ENCODE peak calls at places on chromosomes 2 and 18, in seven cellular contexts. One of them, this sample, is unnamed.

GRCh38 chr18:48939368-48940097 is 11.2 kb downstream of the SMAD7 start:
- DNase-seq in lower lobe of right lung: no peak
- DNase-seq in PC-3: no peak
- DNase-seq in adrenal gland: peak
- DNase-seq in pancreas: no peak
- DNase-seq in fibroblast of lung: peak
- DNase-seq in astrocyte: peak
- DNase-seq in this sample: no peak

GRCh38 chr2:15980605-15981098 is 40.3 kb downstream of the MYCN start:
- DNase-seq in lower lobe of right lung: no peak
- DNase-seq in PC-3: no peak
- DNase-seq in adrenal gland: no peak
- DNase-seq in pancreas: no peak
- DNase-seq in fibroblast of lung: no peak
- DNase-seq in astrocyte: no peak
- DNase-seq in this sample: no peak

GRCh38 chr2:191869178-191869577 is 22.3 kb upstream of the CAVIN2 start:
- DNase-seq in lower lobe of right lung: no peak
- DNase-seq in PC-3: peak
- DNase-seq in adrenal gland: peak
- DNase-seq in pancreas: no peak
- DNase-seq in fibroblast of lung: peak
- DNase-seq in astrocyte: no peak
- DNase-seq in this sample: peak

GRCh38 chr2:232879618-232880494 is 9.8 kb downstream of the SNORC start:
- DNase-seq in lower lobe of right lung: peak
- DNase-seq in PC-3: no peak
- DNase-seq in adrenal gland: no peak
- DNase-seq in pancreas: no peak
- DNase-seq in fibroblast of lung: no peak
- DNase-seq in astrocyte: no peak
- DNase-seq in this sample: no peak

GRCh38 chr2:61670591-61671503 is 132.7 kb upstream of the XPO1 start:
- DNase-seq in lower lobe of right lung: no peak
- DNase-seq in PC-3: peak
- DNase-seq in adrenal gland: peak
- DNase-seq in pancreas: peak
- DNase-seq in fibroblast of lung: peak
- DNase-seq in astrocyte: peak
- DNase-seq in this sample: peak

GRCh38 chr2:217517402-217517801 is 485.4 kb downstream of the TNS1 start:
- DNase-seq in lower lobe of right lung: no peak
- DNase-seq in PC-3: no peak
- DNase-seq in adrenal gland: peak
- DNase-seq in pancreas: no peak
- DNase-seq in fibroblast of lung: no peak
- DNase-seq in astrocyte: no peak
- DNase-seq in this sample: no peak

GRCh38 chr2:219178377-219179175 is 501 bp downstream of the RETREG2 start:
- DNase-seq in lower lobe of right lung: peak
- DNase-seq in PC-3: peak
- DNase-seq in adrenal gland: peak
- DNase-seq in pancreas: peak
- DNase-seq in fibroblast of lung: no peak
- DNase-seq in astrocyte: peak
- DNase-seq in this sample: peak

GRCh38 chr2:70920367-70920715 is 15.4 kb upstream of the ATP6V1B1 start:
- DNase-seq in lower lobe of right lung: no peak
- DNase-seq in PC-3: no peak
- DNase-seq in adrenal gland: no peak
- DNase-seq in pancreas: no peak
- DNase-seq in fibroblast of lung: no peak
- DNase-seq in astrocyte: no peak
- DNase-seq in this sample: no peak

GRCh38 chr2:17800693-17801458 is 15.4 kb upstream of the MSGN1 start:
- DNase-seq in lower lobe of right lung: no peak
- DNase-seq in PC-3: peak
- DNase-seq in adrenal gland: no peak
- DNase-seq in pancreas: no peak
- DNase-seq in fibroblast of lung: no peak
- DNase-seq in astrocyte: no peak
- DNase-seq in this sample: no peak

GRCh38 chr18:48801728-48802542 is 148.8 kb downstream of the SMAD7 start:
- DNase-seq in lower lobe of right lung: peak
- DNase-seq in PC-3: no peak
- DNase-seq in adrenal gland: no peak
- DNase-seq in pancreas: peak
- DNase-seq in fibroblast of lung: no peak
- DNase-seq in astrocyte: no peak
- DNase-seq in this sample: no peak

GRCh38 chr2:161173541-161174194 is 13.4 kb downstream of the TANK start:
- DNase-seq in lower lobe of right lung: no peak
- DNase-seq in PC-3: no peak
- DNase-seq in adrenal gland: no peak
- DNase-seq in pancreas: no peak
- DNase-seq in fibroblast of lung: no peak
- DNase-seq in astrocyte: no peak
- DNase-seq in this sample: no peak

GRCh38 chr2:97673915-97674283 is 4.4 kb downstream of the C2orf92 start:
- DNase-seq in lower lobe of right lung: no peak
- DNase-seq in PC-3: no peak
- DNase-seq in adrenal gland: no peak
- DNase-seq in pancreas: no peak
- DNase-seq in fibroblast of lung: no peak
- DNase-seq in astrocyte: no peak
- DNase-seq in this sample: peak

GRCh38 chr2:30404354-30405265 is 42.4 kb upstream of the LCLAT1 start:
- DNase-seq in lower lobe of right lung: no peak
- DNase-seq in PC-3: no peak
- DNase-seq in adrenal gland: no peak
- DNase-seq in pancreas: no peak
- DNase-seq in fibroblast of lung: peak
- DNase-seq in astrocyte: peak
- DNase-seq in this sample: no peak

GRCh38 chr2:43175187-43175490 is 51.3 kb downstream of the ZFP36L2 start:
- DNase-seq in lower lobe of right lung: no peak
- DNase-seq in PC-3: no peak
- DNase-seq in adrenal gland: no peak
- DNase-seq in pancreas: no peak
- DNase-seq in fibroblast of lung: peak
- DNase-seq in astrocyte: peak
- DNase-seq in this sample: no peak

GRCh38 chr2:23425338-23425871 is 40.4 kb downstream of the KLHL29 start:
- DNase-seq in lower lobe of right lung: no peak
- DNase-seq in PC-3: no peak
- DNase-seq in adrenal gland: no peak
- DNase-seq in pancreas: no peak
- DNase-seq in fibroblast of lung: no peak
- DNase-seq in astrocyte: no peak
- DNase-seq in this sample: no peak
- H3K27ac ChIP-seq in lower lobe of right lung: peak
- H3K27ac ChIP-seq in PC-3: no peak
- H3K27ac ChIP-seq in adrenal gland: peak
- H3K27ac ChIP-seq in pancreas: no peak
- H3K27ac ChIP-seq in fibroblast of lung: peak
- H3K27ac ChIP-seq in astrocyte: no peak
- H3K27ac ChIP-seq in this sample: no peak

DNA sequence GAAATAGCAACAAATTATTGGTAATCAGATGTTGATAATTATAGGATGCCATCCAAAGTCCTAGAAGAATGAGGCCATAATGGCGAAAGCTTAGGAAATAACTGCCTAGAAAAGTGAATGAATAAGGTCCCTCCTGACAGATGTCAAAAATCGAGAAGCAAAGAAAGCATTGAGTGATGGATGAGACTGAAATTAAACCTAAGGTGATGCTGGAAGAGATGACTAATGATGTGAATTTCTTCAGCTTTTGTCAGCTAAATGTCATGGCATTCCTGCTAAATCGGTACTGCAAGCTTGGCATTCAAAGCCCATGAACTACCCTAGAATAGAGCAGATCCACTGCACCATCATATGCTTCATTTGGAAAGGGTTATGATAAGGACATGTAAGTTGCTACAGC is 74.8 kb upstream of the RGPD4 start:
- DNase-seq in lower lobe of right lung: no peak
- DNase-seq in PC-3: no peak
- DNase-seq in adrenal gland: no peak
- DNase-seq in pancreas: no peak
- DNase-seq in fibroblast of lung: no peak
- DNase-seq in astrocyte: no peak
- DNase-seq in this sample: no peak
- H3K27ac ChIP-seq in lower lobe of right lung: no peak
- H3K27ac ChIP-seq in PC-3: no peak
- H3K27ac ChIP-seq in adrenal gland: no peak
- H3K27ac ChIP-seq in pancreas: no peak
- H3K27ac ChIP-seq in fibroblast of lung: no peak
- H3K27ac ChIP-seq in astrocyte: no peak
- H3K27ac ChIP-seq in this sample: no peak

GRCh38 chr18:13264986-13265900 is 46.7 kb downstream of the LDLRAD4 start:
- DNase-seq in lower lobe of right lung: no peak
- DNase-seq in PC-3: no peak
- DNase-seq in adrenal gland: no peak
- DNase-seq in pancreas: no peak
- DNase-seq in fibroblast of lung: no peak
- DNase-seq in astrocyte: no peak
- DNase-seq in this sample: no peak

GRCh38 chr18:13267517-13267916 is 49.0 kb downstream of the LDLRAD4 start:
- DNase-seq in lower lobe of right lung: no peak
- DNase-seq in PC-3: peak
- DNase-seq in adrenal gland: peak
- DNase-seq in pancreas: no peak
- DNase-seq in fibroblast of lung: no peak
- DNase-seq in astrocyte: no peak
- DNase-seq in this sample: no peak

GRCh38 chr18:13265901-13266207 is 47.3 kb downstream of the LDLRAD4 start:
- DNase-seq in lower lobe of right lung: no peak
- DNase-seq in PC-3: no peak
- DNase-seq in adrenal gland: no peak
- DNase-seq in pancreas: no peak
- DNase-seq in fibroblast of lung: no peak
- DNase-seq in astrocyte: no peak
- DNase-seq in this sample: no peak

GRCh38 chr18:13268035-13268700 is 49.6 kb downstream of the LDLRAD4 start:
- DNase-seq in lower lobe of right lung: no peak
- DNase-seq in PC-3: no peak
- DNase-seq in adrenal gland: peak
- DNase-seq in pancreas: no peak
- DNase-seq in fibroblast of lung: peak
- DNase-seq in astrocyte: peak
- DNase-seq in this sample: peak

GRCh38 chr18:13266208-13267100 is 47.9 kb downstream of the LDLRAD4 start:
- DNase-seq in lower lobe of right lung: peak
- DNase-seq in PC-3: no peak
- DNase-seq in adrenal gland: no peak
- DNase-seq in pancreas: no peak
- DNase-seq in fibroblast of lung: no peak
- DNase-seq in astrocyte: no peak
- DNase-seq in this sample: no peak
- H3K27ac ChIP-seq in lower lobe of right lung: peak
- H3K27ac ChIP-seq in PC-3: no peak
- H3K27ac ChIP-seq in adrenal gland: peak
- H3K27ac ChIP-seq in pancreas: no peak
- H3K27ac ChIP-seq in fibroblast of lung: no peak
- H3K27ac ChIP-seq in astrocyte: no peak
- H3K27ac ChIP-seq in this sample: no peak

GRCh38 chr2:130387071-130387400 is 31.2 kb downstream of the PTPN18 start:
- DNase-seq in lower lobe of right lung: no peak
- DNase-seq in PC-3: no peak
- DNase-seq in adrenal gland: no peak
- DNase-seq in pancreas: no peak
- DNase-seq in fibroblast of lung: no peak
- DNase-seq in astrocyte: no peak
- DNase-seq in this sample: peak
- H3K27ac ChIP-seq in lower lobe of right lung: peak
- H3K27ac ChIP-seq in PC-3: no peak
- H3K27ac ChIP-seq in adrenal gland: peak
- H3K27ac ChIP-seq in pancreas: no peak
- H3K27ac ChIP-seq in fibroblast of lung: no peak
- H3K27ac ChIP-seq in astrocyte: no peak
- H3K27ac ChIP-seq in this sample: no peak

This sample was measured in testis.